ENCODE peak calls at places on chromosomes 1 and 21, in four cellular contexts. Z, V, F and D are unnamed samples.

GRCh38 chr21:26717146-26717739 is 128.0 kb downstream of the ADAMTS1 start:
- DNase-seq in Z (no peak), V (no peak), F (no peak), D (peak; percentile 23)

GRCh38 chr1:181061891-181062777 is 26.4 kb upstream of the IER5 start:
- DNase-seq in Z (no peak), V (peak; percentile 70), F (no peak), D (no peak)

GRCh38 chr1:17405898-17406759 is 33.3 kb downstream of the RCC2 start:
- DNase-seq in Z (peak; percentile 9), V (no peak), F (peak; percentile 83), D (peak; percentile 60)

GRCh38 chr1:1217621-1218523 is 3.9 kb upstream of the TNFRSF4 start:
- DNase-seq in Z (peak; percentile 28), V (no peak), F (no peak), D (peak; percentile 84)

GRCh38 chr1:156694563-156694962 is 10.8 kb downstream of the CRABP2 start:
- DNase-seq in Z (no peak), V (no peak), F (no peak), D (no peak)

GRCh38 chr21:44510508-44511218 is 29.3 kb downstream of the KRTAP10-1 start:
- DNase-seq in Z (peak; percentile 12), V (peak; percentile 29), F (peak; percentile 86), D (peak; percentile 20)

GRCh38 chr21:31213787-31214186 is 130.3 kb downstream of the TIAM1 start:
- DNase-seq in Z (no peak), V (no peak), F (no peak), D (no peak)

GRCh38 chr1:239913141-239913585 is 178.5 kb upstream of the FMN2 start:
- DNase-seq in Z (no peak), V (peak; percentile 35), F (no peak), D (no peak)

GRCh38 chr1:65195495-65196417 is 47.8 kb downstream of the AK4 start:
- DNase-seq in Z (no peak), V (no peak), F (no peak), D (no peak)

GRCh38 chr21:44297525-44298290 is 2.1 kb upstream of the PFKL start:
- DNase-seq in Z (no peak), V (peak; percentile 70), F (peak; percentile 90), D (peak; percentile 87)

GRCh38 chr1:63922848-63923247 is 149.0 kb downstream of the ROR1 start:
- DNase-seq in Z (no peak), V (no peak), F (no peak), D (no peak)

GRCh38 chr1:63917571-63918394 is 144.0 kb downstream of the ROR1 start:
- DNase-seq in Z (no peak), V (no peak), F (peak; percentile 31), D (peak; percentile 35)

GRCh38 chr1:63921357-63921756 is 147.5 kb downstream of the ROR1 start:
- DNase-seq in Z (no peak), V (no peak), F (no peak), D (no peak)

GRCh38 chr1:63918395-63918945 is 144.7 kb downstream of the ROR1 start:
- DNase-seq in Z (no peak), V (no peak), F (no peak), D (no peak)

DNA sequence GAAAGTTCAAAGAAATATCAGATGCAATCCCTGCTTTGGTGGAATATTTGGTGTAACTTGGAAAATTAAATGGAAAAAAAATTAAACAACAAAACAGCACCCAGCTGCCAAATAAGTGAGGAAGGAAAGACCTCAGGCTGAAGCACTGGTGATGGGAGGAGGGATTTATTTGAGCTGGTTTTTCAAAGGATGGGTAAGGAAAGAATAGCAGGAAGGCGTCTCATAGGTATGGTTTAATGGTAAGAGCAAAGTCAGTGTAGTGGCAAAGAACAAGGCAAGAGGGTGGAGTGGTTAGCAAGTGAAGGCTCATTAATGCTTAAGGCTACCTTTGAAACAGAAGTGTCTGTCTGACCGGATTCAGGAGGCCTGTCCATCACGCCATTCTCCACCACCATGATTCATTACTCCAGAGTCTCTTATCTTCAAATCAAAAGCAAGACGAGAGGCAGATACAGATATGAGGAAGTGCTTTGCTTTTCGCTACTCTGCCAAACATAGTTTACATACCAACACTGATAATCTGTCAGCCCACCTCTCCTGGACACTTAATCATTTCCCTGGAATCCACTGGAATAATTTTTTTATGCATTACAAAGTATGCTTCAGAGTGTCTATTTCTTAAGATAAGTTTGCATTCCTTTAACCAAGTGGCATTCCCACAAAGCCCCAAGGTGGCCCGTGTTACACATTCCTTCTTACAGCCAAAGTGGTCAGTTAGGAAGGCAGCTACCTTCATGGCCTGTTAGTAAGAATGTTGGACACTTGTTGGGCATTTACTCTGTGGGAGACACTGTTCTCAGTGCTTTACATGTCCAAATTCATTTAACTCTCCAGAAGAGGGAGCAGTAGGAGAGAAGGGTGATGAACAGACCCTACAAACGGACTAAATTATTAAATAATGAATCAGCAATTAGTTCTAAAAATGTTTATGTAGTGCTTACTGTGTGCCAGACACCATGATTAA is 146.6 kb downstream of the ROR1 start:
- DNase-seq in Z (peak; percentile 64), V (no peak), F (no peak), D (peak; percentile 65)
- TF ChIP-seq CTCF in Z (peak; percentile 36), V (no peak), F (no peak), D (no peak)

DNA sequence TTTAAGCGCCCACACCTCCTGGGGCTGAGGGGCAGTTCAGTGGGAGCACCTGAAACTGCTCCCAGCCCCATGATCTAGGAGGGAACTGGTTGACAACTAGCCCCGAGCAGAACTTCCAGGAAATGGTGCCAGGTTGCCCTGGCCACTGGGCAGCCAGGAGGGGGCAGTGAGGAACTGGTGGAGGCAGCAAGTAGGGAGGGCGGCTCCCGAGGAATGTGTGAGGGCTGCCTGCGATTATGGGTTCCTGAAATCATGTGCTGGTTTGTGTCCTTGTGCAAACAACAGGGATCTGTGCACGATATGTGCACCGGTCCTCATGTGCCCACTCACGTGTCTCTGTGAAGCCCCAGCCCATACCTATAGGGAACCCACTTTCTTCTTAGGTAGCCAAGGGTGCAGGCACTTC is 9.9 kb downstream of the GPR3 start:
- DNase-seq in Z (no peak), V (no peak), F (peak; percentile 64), D (peak; percentile 74)
- TF ChIP-seq CTCF in Z (peak; percentile 74), V (peak; percentile 23), F (no peak), D (peak; percentile 67)

GRCh38 chr1:38138498-38139233 is 92.1 kb upstream of the POU3F1 start:
- DNase-seq in Z (peak; percentile 98), V (no peak), F (no peak), D (peak; percentile 99)
- TF ChIP-seq CTCF in Z (peak; percentile 18), V (no peak), F (no peak), D (peak; percentile 40)

GRCh38 chr1:87331319-87332269 is 2.9 kb downstream of the LMO4 start:
- DNase-seq in Z (no peak), V (peak; percentile 69), F (peak; percentile 77), D (peak; percentile 91)
- TF ChIP-seq CTCF in Z (peak; percentile 33), V (no peak), F (no peak), D (no peak)

DNA sequence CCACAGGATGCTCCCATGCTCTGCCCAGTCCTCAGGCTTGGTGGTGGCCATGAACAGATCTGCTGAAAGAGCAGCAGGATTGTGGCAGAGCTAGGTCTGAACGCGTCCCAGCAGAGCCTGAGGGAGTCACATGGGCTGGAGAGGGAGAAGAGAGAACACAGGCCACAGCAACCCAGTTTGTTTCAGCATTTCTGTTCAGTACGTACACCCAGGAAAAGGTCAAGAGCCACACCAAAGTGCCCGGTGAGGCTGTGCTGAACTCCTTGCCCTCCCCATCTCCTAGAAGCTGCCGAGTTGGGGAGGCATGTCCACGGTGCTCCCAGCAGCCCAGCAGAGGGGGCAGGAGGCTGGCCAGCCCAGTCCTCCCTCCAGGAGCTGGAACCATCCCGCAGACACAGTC is 5.5 kb downstream of the PKP1 start:
- DNase-seq in Z (no peak), V (no peak), F (no peak), D (peak; percentile 63)
- TF ChIP-seq CTCF in Z (no peak), V (no peak), F (no peak), D (peak; percentile 37)

GRCh38 chr1:177165069-177165439 is 542 bp upstream of the ASTN1 start:
- DNase-seq in Z (no peak), V (no peak), F (no peak), D (no peak)
- TF ChIP-seq CTCF in Z (no peak), V (no peak), F (no peak), D (no peak)

DNA sequence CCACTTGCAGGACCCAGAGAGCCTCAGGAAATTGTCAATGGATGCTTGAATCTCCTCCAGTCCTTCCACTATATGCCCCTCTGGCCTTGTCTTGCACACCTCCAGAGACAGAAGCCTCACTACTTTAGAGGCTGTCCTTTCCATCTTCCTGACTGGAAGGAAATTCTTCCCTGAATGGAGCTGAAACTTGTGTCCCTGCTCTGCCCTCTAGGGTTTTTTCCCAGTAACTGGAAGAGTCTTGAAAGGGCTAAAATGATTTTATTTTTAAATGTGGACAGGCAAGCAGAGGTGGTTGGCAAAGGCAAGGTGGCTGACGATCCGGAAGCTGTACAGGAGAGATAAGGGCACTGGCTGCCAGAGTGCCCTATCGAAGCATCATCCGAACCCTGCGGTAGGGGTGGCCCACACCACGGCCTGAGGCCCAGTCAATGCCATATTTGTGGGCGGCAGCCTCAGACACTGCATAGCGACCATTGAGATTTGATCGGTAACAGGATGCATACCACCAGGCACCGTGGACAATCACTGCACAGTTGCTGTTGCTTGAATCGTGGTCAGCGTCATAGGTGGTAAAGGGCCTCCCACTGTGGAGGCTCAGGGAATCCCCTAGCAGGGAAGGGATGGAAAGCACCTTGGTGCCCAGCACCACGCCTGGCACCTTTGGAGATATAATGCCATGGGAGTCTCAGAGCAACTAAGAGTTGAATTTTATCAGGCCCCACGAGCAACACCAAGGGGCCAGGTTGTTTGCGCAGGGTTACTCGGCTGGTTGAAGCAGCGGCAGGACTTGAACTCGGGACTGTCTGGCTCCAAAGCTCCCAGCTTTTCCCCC is 2.3 kb upstream of the MAP3K6 start:
- DNase-seq in Z (no peak), V (no peak), F (no peak), D (no peak)
- TF ChIP-seq CTCF in Z (peak; percentile 16), V (no peak), F (peak; percentile 15), D (peak; percentile 31)

GRCh38 chr1:199279107-199279506 is 640.3 kb downstream of the PTPRC start:
- DNase-seq in Z (no peak), V (peak; percentile 18), F (no peak), D (peak; percentile 51)

GRCh38 chr1:199283814-199284213 is 645.0 kb downstream of the PTPRC start:
- DNase-seq in Z (no peak), V (no peak), F (no peak), D (no peak)

GRCh38 chr1:199282910-199283309 is 644.1 kb downstream of the PTPRC start:
- DNase-seq in Z (no peak), V (no peak), F (no peak), D (no peak)

GRCh38 chr1:199279872-199280649 is 641.2 kb downstream of the PTPRC start:
- DNase-seq in Z (no peak), V (no peak), F (no peak), D (peak; percentile 32)
- TF ChIP-seq CTCF in Z (no peak), V (no peak), F (no peak), D (no peak)

GRCh38 chr1:229710746-229711145 is 84.7 kb downstream of the URB2 start:
- DNase-seq in Z (no peak), V (no peak), F (no peak), D (no peak)
- TF ChIP-seq CTCF in Z (no peak), V (no peak), F (no peak), D (no peak)